ENCODE peak calls at places on chromosome 6, in eight cellular contexts. Y is HCT116, E is upper lobe of left lung, B is Panc1, L is HepG2, D is K562, W is GM12878, G is GM23338. I is an unnamed sample.

GRCh38 chr6:69825904-69826303 is 29.1 kb upstream of the LMBRD1 start:
- ATAC-seq in Y (no peak), E (no peak), B (no peak), L (peak), D (peak), W (no peak), G (no peak), I (no peak)

GRCh38 chr6:11806561-11807317 is 28.1 kb upstream of the ADTRP start:
- ATAC-seq in Y (no peak), E (no peak), B (no peak), L (no peak), D (no peak), W (no peak), G (no peak), I (no peak)

GRCh38 chr6:37607949-37608348 is 89.7 kb downstream of the MDGA1 start:
- ATAC-seq in Y (peak), E (no peak), B (no peak), L (peak), D (peak), W (no peak), G (peak), I (no peak)

GRCh38 chr6:25392372-25392771 is 113.2 kb downstream of the CARMIL1 start:
- ATAC-seq in Y (no peak), E (no peak), B (no peak), L (no peak), D (no peak), W (no peak), G (no peak), I (no peak)

GRCh38 chr6:165231581-165232276 is 77.7 kb downstream of the C6orf118 start:
- ATAC-seq in Y (no peak), E (no peak), B (peak), L (no peak), D (no peak), W (peak), G (peak), I (no peak)

GRCh38 chr6:25660512-25660911 is 8.5 kb downstream of the SCGN start:
- ATAC-seq in Y (peak), E (no peak), B (no peak), L (peak), D (peak), W (no peak), G (no peak), I (no peak)

GRCh38 chr6:157380458-157380778 is 572 bp upstream of the ZDHHC14 start:
- ATAC-seq in Y (peak), E (no peak), B (peak), L (peak), D (peak), W (peak), G (peak), I (peak)

GRCh38 chr6:157269261-157269794 is 54.0 kb downstream of the TMEM242 start:
- ATAC-seq in Y (no peak), E (no peak), B (no peak), L (peak), D (no peak), W (no peak), G (no peak), I (peak)

GRCh38 chr6:170185175-170185970 is 105.5 kb downstream of the DLL1 start:
- ATAC-seq in Y (no peak), E (no peak), B (no peak), L (no peak), D (no peak), W (no peak), G (no peak), I (no peak)

GRCh38 chr6:132205946-132206345 is 195.3 kb downstream of the MOXD1 start:
- ATAC-seq in Y (no peak), E (no peak), B (no peak), L (no peak), D (no peak), W (no peak), G (no peak), I (no peak)

GRCh38 chr6:132199343-132199742 is 201.9 kb downstream of the MOXD1 start:
- ATAC-seq in Y (no peak), E (no peak), B (no peak), L (no peak), D (no peak), W (no peak), G (no peak), I (no peak)

GRCh38 chr6:132204606-132205005 is 196.7 kb downstream of the MOXD1 start:
- ATAC-seq in Y (no peak), E (no peak), B (no peak), L (no peak), D (no peak), W (no peak), G (no peak), I (no peak)

GRCh38 chr6:132198896-132199295 is 202.4 kb downstream of the MOXD1 start:
- ATAC-seq in Y (no peak), E (no peak), B (no peak), L (no peak), D (no peak), W (no peak), G (no peak), I (no peak)

DNA sequence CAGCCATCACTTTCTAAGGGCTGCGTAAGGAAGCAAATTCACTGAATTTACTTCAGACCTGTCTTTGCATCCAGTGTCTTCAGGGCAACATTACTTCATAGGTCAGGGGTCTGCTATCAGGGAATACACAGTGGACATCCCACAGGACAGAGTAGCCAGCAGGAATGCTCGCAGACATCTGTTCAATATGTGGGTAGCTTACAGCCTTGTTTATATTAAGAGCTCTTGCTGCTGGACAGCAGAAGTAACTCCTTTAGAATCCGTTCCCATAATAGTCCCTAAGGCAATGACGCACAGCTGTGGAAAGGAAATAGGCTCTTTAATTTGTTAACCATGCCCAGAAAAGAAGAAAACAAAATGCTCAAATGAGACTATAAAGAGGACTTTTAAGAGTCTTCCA is 198.7 kb downstream of the MOXD1 start:
- ATAC-seq in Y (no peak), E (no peak), B (no peak), L (no peak), D (no peak), W (no peak), G (no peak), I (peak)
- TF ChIP-seq POLR2AphosphoS5 in Y (no peak), E (no peak), B (no peak), L (no peak), D (no peak), W (no peak), G (no peak), I (peak)

GRCh38 chr6:148432405-148433195 is 90.0 kb downstream of the SASH1 start:
- ATAC-seq in Y (no peak), E (peak), B (no peak), L (no peak), D (no peak), W (no peak), G (no peak), I (peak)
- TF ChIP-seq POLR2AphosphoS5 in Y (no peak), E (no peak), B (no peak), L (no peak), D (no peak), W (no peak), G (no peak), I (no peak)

DNA sequence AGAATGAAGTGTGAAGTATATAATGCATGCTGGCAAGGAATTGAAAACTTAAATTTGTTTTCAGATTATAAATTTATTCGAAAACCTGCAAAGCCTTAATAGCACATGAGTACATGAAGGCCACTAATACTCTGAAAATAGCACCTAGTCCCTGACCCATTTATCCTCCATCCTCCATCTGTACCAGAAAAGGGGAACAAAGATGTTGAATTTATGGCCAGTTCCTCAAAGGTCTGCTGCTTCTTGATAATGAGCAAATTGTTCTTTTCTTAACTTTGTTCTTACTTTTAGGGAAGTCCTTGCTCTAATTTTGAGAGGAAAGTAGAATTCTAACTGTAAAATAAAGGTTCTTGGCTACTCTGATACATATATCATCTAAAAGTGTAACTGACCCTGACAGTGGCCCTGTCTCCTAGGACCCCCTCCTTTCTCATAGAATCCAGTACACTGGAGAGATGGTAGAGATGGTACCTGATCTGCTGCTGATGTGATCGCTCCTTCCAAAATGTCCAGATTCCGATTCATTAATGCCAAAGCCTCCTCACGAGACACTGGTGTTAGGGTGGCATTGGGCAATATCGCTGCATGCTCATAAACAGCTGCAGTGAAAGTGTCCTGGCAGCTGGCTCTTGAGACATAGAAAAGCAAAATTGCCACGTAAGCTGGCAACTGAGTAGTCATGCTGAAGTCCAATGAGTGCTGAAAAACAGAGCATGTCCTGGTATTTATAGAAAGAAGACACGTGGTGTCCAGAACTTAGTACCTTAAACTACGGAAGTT is at the start of gene VNN1:
- ATAC-seq in Y (no peak), E (peak), B (no peak), L (no peak), D (no peak), W (peak), G (no peak), I (peak)
- TF ChIP-seq POLR2AphosphoS5 in Y (no peak), E (peak), B (no peak), L (no peak), D (no peak), W (no peak), G (no peak), I (no peak)

GRCh38 chr6:75748743-75749538 is at the start of gene MYO6:
- ATAC-seq in Y (peak), E (peak), B (peak), L (peak), D (peak), W (peak), G (peak), I (peak)
- TF ChIP-seq POLR2AphosphoS5 in Y (peak), E (peak), B (peak), L (peak), D (no peak), W (peak), G (peak), I (peak)

GRCh38 chr6:32047855-32048766 is 9.9 kb downstream of the CYP21A2 start:
- ATAC-seq in Y (peak), E (peak), B (peak), L (peak), D (peak), W (peak), G (peak), I (peak)
- TF ChIP-seq POLR2AphosphoS5 in Y (no peak), E (no peak), B (no peak), L (peak), D (no peak), W (no peak), G (no peak), I (no peak)

DNA sequence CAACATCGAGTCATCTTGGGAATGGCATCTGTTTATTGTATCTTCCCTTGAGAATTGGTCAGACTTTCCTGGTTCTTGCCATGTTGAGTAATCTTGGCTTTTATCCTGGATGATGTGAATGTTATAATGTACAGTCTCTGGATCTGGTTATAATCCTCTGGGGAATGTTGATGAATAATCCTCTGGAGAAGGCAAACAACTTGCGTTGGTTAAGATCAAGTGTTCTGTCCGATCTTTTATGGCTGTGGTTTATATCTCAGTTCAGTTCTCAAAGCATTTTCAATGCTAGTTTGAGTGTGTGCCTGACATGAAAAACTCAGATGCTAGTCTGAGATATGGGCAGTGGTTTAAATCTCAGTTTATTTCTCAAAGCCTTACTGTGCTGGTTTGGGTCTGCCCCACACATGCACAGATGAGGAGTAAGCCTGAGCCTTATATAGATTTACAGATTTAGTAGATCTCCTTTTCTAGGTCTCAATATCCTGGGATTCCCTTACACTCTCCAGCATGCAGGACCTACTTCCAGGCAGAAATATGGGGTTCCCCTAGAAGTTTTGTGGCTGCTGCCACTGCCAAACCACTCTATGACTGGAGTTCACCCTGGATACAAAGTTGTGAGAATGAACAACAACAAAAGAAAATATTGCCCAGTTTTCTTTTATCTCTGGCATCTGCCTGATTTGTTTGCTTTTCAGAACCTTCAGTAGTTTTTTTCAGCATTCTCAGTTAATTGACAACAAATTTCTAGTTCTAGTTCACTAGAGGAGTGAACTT is 191.8 kb upstream of the MAN1A1 start:
- ATAC-seq in Y (peak), E (no peak), B (no peak), L (no peak), D (peak), W (no peak), G (no peak), I (peak)
- TF ChIP-seq POLR2AphosphoS5 in Y (peak), E (no peak), B (no peak), L (no peak), D (no peak), W (no peak), G (no peak), I (peak)

DNA sequence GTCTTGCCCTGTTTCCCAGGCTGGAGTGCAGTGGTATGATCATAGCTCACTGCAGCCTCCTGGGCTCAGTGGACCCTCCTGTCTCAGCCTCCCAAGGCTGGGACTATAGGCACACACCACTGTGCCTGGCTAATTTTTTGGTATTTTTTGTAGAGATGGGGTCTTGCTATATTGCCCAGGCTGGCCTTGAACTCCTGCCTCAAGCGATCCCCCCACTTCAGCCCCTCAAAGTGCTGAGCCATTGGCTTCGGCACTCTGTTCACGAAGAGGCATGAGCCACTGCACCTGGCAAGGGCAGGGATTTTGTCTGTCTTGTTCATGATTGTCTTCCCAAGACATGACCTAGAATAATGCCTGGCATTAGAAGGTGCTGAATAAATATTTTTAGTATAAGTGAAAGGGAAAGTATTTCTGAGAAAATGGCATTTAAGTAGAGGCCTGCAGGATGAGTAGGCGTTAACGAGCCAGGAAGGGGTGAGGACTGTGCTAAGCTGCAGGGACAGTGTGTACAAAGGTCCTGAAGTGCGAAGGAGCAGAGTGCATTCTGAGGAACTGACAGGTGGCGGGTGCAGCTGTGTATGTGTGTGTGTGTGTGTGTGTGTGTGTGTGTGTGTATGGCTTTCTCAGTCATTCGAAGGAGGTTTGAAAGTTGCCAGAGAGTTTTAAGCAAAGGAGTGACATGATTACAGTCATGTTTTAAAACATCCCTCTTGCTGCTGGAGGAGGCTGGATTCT is 43.0 kb downstream of the VEGFA start:
- ATAC-seq in Y (no peak), E (peak), B (peak), L (peak), D (no peak), W (peak), G (no peak), I (peak)
- TF ChIP-seq POLR2AphosphoS5 in Y (no peak), E (peak), B (no peak), L (no peak), D (no peak), W (no peak), G (no peak), I (no peak)

DNA sequence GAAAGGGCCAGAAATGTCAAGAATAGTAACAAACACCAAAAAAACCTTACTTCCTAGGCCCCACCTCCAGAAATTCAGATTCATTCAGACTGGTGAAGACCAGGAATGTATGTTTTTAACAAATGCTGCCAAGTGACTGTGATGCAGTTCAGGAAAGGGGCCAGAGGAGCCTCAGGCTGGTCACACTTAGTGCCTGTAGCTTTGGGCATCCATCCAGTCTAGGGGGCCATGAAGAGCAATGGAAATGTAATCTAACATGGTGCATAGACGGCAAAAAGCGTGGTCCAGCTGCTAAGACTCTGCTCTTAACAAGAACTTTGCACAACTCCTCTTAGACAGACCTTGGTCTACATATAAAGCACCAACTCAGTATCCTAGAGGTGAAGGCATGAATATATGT is 7.1 kb downstream of the GJA1 start:
- ATAC-seq in Y (no peak), E (no peak), B (no peak), L (no peak), D (no peak), W (no peak), G (no peak), I (no peak)
- TF ChIP-seq POLR2AphosphoS5 in Y (no peak), E (no peak), B (no peak), L (no peak), D (no peak), W (no peak), G (peak), I (no peak)

I was measured in gastroesophageal sphincter.